ENCODE peak calls at places on chromosomes 5 and 9, in seven cellular contexts. One of them, this sample, is unnamed.

GRCh38 chr5:72314571-72315172 is 5.4 kb downstream of the MRPS27 start:
- DNase-seq in breast epithelium: no peak
- DNase-seq in uterus: no peak
- DNase-seq in body of pancreas: peak; percentile 67
- DNase-seq in stomach: peak; percentile 71
- DNase-seq in thyroid gland: peak; percentile 68
- DNase-seq in A549: peak; percentile 58
- DNase-seq in this sample: no peak

GRCh38 chr5:78757269-78758053 is 108.9 kb upstream of the LHFPL2 start:
- DNase-seq in breast epithelium: no peak
- DNase-seq in uterus: no peak
- DNase-seq in thyroid gland: no peak
- DNase-seq in A549: no peak
- DNase-seq in body of pancreas: no peak
- DNase-seq in stomach: no peak
- DNase-seq in this sample: no peak

GRCh38 chr9:124267271-124267807 is 9.6 kb downstream of the NEK6 start:
- DNase-seq in stomach: peak; percentile 91
- DNase-seq in breast epithelium: peak; percentile 91
- DNase-seq in uterus: no peak
- DNase-seq in thyroid gland: peak; percentile 86
- DNase-seq in body of pancreas: peak; percentile 79
- DNase-seq in A549: peak; percentile 56
- DNase-seq in this sample: peak; percentile 73

GRCh38 chr5:143471041-143471509 is 67.6 kb upstream of the NR3C1 start:
- DNase-seq in uterus: no peak
- DNase-seq in stomach: no peak
- DNase-seq in A549: no peak
- DNase-seq in thyroid gland: no peak
- DNase-seq in body of pancreas: no peak
- DNase-seq in breast epithelium: no peak
- DNase-seq in this sample: no peak

GRCh38 chr9:15480028-15480427 is 30.7 kb downstream of the PSIP1 start:
- DNase-seq in uterus: no peak
- DNase-seq in body of pancreas: no peak
- DNase-seq in A549: no peak
- DNase-seq in thyroid gland: no peak
- DNase-seq in breast epithelium: no peak
- DNase-seq in stomach: no peak
- DNase-seq in this sample: no peak

GRCh38 chr5:154947778-154948177 is 6.9 kb downstream of the MRPL22 start:
- DNase-seq in breast epithelium: no peak
- DNase-seq in thyroid gland: no peak
- DNase-seq in uterus: no peak
- DNase-seq in stomach: no peak
- DNase-seq in body of pancreas: no peak
- DNase-seq in A549: no peak
- DNase-seq in this sample: no peak

GRCh38 chr5:19837536-19838179 is 150.3 kb downstream of the CDH18 start:
- DNase-seq in A549: no peak
- DNase-seq in uterus: no peak
- DNase-seq in thyroid gland: no peak
- DNase-seq in stomach: no peak
- DNase-seq in body of pancreas: no peak
- DNase-seq in breast epithelium: no peak
- DNase-seq in this sample: no peak

GRCh38 chr5:169121631-169122420 is 179.1 kb downstream of the SLIT3 start:
- DNase-seq in breast epithelium: no peak
- DNase-seq in thyroid gland: no peak
- DNase-seq in stomach: no peak
- DNase-seq in A549: no peak
- DNase-seq in uterus: no peak
- DNase-seq in body of pancreas: no peak
- DNase-seq in this sample: no peak

GRCh38 chr5:97629281-97629680 is 446.2 kb upstream of the RIOK2 start:
- DNase-seq in uterus: no peak
- DNase-seq in A549: no peak
- DNase-seq in body of pancreas: no peak
- DNase-seq in thyroid gland: peak; percentile 1
- DNase-seq in breast epithelium: peak; percentile 82
- DNase-seq in stomach: no peak
- DNase-seq in this sample: no peak

GRCh38 chr5:37047947-37048346 is 171.4 kb downstream of the NIPBL start:
- DNase-seq in thyroid gland: no peak
- DNase-seq in breast epithelium: no peak
- DNase-seq in A549: no peak
- DNase-seq in uterus: no peak
- DNase-seq in stomach: no peak
- DNase-seq in body of pancreas: no peak
- DNase-seq in this sample: no peak

GRCh38 chr5:135460246-135461033 is 8.3 kb upstream of the TIFAB start:
- DNase-seq in thyroid gland: no peak
- DNase-seq in uterus: no peak
- DNase-seq in stomach: no peak
- DNase-seq in breast epithelium: no peak
- DNase-seq in A549: no peak
- DNase-seq in body of pancreas: no peak
- DNase-seq in this sample: no peak

GRCh38 chr5:145446412-145446811 is 388.7 kb downstream of the PRELID2 start:
- DNase-seq in breast epithelium: no peak
- DNase-seq in stomach: no peak
- DNase-seq in A549: no peak
- DNase-seq in body of pancreas: no peak
- DNase-seq in uterus: no peak
- DNase-seq in thyroid gland: no peak
- DNase-seq in this sample: no peak

GRCh38 chr9:27344776-27345175 is 47.8 kb upstream of the EQTN start:
- DNase-seq in A549: no peak
- DNase-seq in thyroid gland: no peak
- DNase-seq in stomach: no peak
- DNase-seq in uterus: no peak
- DNase-seq in breast epithelium: no peak
- DNase-seq in body of pancreas: no peak
- DNase-seq in this sample: no peak

GRCh38 chr9:78552802-78553201 is 255.9 kb downstream of the PSAT1 start:
- DNase-seq in stomach: no peak
- DNase-seq in breast epithelium: no peak
- DNase-seq in thyroid gland: peak; percentile 5
- DNase-seq in uterus: no peak
- DNase-seq in A549: no peak
- DNase-seq in body of pancreas: no peak
- DNase-seq in this sample: no peak

GRCh38 chr5:136149891-136150290 is 17.2 kb downstream of the SMAD5 start:
- DNase-seq in uterus: no peak
- DNase-seq in breast epithelium: no peak
- DNase-seq in A549: no peak
- DNase-seq in thyroid gland: no peak
- DNase-seq in stomach: no peak
- DNase-seq in body of pancreas: no peak
- DNase-seq in this sample: no peak

GRCh38 chr9:95508968-95509850 is 7.6 kb downstream of the PTCH1 start:
- DNase-seq in uterus: peak; percentile 89
- DNase-seq in stomach: peak; percentile 81
- DNase-seq in A549: peak; percentile 59
- DNase-seq in breast epithelium: peak; percentile 70
- DNase-seq in body of pancreas: peak; percentile 80
- DNase-seq in thyroid gland: peak; percentile 90
- DNase-seq in this sample: peak; percentile 85

GRCh38 chr9:95511232-95511951 is 5.4 kb downstream of the PTCH1 start:
- DNase-seq in A549: peak; percentile 28
- DNase-seq in stomach: peak; percentile 50
- DNase-seq in body of pancreas: peak; percentile 39
- DNase-seq in uterus: peak; percentile 71
- DNase-seq in breast epithelium: no peak
- DNase-seq in thyroid gland: peak; percentile 70
- DNase-seq in this sample: peak; percentile 67

GRCh38 chr9:95511952-95512750 is 4.6 kb downstream of the PTCH1 start:
- DNase-seq in uterus: no peak
- DNase-seq in A549: no peak
- DNase-seq in thyroid gland: no peak
- DNase-seq in breast epithelium: no peak
- DNase-seq in stomach: no peak
- DNase-seq in body of pancreas: no peak
- DNase-seq in this sample: no peak

GRCh38 chr9:95509851-95510529 is 6.8 kb downstream of the PTCH1 start:
- DNase-seq in breast epithelium: no peak
- DNase-seq in A549: no peak
- DNase-seq in body of pancreas: no peak
- DNase-seq in stomach: no peak
- DNase-seq in thyroid gland: peak; percentile 43
- DNase-seq in uterus: no peak
- DNase-seq in this sample: peak; percentile 36

GRCh38 chr9:95510610-95511231 is 6.0 kb downstream of the PTCH1 start:
- DNase-seq in breast epithelium: peak; percentile 91
- DNase-seq in stomach: peak; percentile 93
- DNase-seq in A549: peak; percentile 69
- DNase-seq in body of pancreas: peak; percentile 92
- DNase-seq in thyroid gland: peak; percentile 95
- DNase-seq in uterus: peak; percentile 89
- DNase-seq in this sample: peak; percentile 92
- TF ChIP-seq POLR2A in breast epithelium: no peak
- TF ChIP-seq POLR2A in stomach: no peak
- TF ChIP-seq POLR2A in A549: no peak
- TF ChIP-seq POLR2A in body of pancreas: no peak
- TF ChIP-seq POLR2A in thyroid gland: peak; percentile 91
- TF ChIP-seq POLR2A in uterus: peak; percentile 91
- TF ChIP-seq POLR2A in this sample: peak; percentile 31

DNA sequence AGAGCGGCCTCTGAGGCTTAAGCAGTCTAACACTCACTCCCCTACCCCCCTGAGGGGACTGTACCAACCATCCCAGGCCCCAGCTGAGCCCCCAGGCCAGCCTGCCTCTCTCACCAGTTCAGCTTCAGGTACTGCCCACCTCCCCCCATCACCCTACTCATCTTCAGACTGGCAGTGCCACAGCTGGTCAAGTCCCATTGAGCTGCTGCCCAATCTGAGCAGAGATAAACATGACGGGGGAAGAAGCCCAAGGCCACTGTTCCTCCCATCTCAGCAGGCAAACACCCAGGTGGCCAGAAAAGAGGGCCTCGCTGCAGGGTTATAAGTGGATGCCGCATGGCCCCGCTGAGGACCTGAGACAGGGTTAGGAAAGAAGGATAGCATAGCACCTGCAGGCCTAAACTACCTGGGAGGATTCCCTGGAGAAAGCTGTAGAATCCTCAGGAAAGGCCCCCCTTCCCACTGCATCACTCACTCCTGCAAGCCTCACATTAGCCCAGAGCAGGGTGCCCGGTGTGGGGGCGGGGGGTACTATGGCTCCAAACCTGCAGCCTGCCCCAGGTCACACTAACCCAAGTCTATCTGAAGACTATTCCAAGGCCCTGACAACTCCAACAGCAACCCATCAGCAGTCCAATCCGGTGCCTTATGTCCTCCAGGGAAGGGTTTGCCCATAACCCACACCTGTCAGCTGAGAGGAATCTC is 3.6 kb downstream of the B4GALT1 start:
- DNase-seq in breast epithelium: no peak
- DNase-seq in thyroid gland: no peak
- DNase-seq in body of pancreas: no peak
- DNase-seq in uterus: no peak
- DNase-seq in stomach: no peak
- DNase-seq in A549: no peak
- DNase-seq in this sample: no peak
- H3K4me1 ChIP-seq in breast epithelium: peaks cover 58% of the 10 kb centered on the region
- H3K4me1 ChIP-seq in thyroid gland: peaks cover 72% of the 10 kb centered on the region
- H3K4me1 ChIP-seq in body of pancreas: peaks cover 85% of the 10 kb centered on the region
- H3K4me1 ChIP-seq in uterus: peaks cover 44% of the 10 kb centered on the region
- H3K4me1 ChIP-seq in stomach: peaks cover 84% of the 10 kb centered on the region
- H3K4me1 ChIP-seq in A549: peaks cover 62% of the 10 kb centered on the region
- H3K4me1 ChIP-seq in this sample: peaks cover 84% of the 10 kb centered on the region

GRCh38 chr9:96856363-96857286 is 2.3 kb upstream of the ZNF782 start:
- DNase-seq in stomach: peak; percentile 69
- DNase-seq in A549: no peak
- DNase-seq in breast epithelium: no peak
- DNase-seq in thyroid gland: peak; percentile 71
- DNase-seq in uterus: no peak
- DNase-seq in body of pancreas: peak; percentile 81
- DNase-seq in this sample: peak; percentile 68

GRCh38 chr9:96854073-96854876 is at the start of gene ZNF782:
- DNase-seq in body of pancreas: peak; percentile 94
- DNase-seq in A549: peak; percentile 83
- DNase-seq in thyroid gland: peak; percentile 94
- DNase-seq in breast epithelium: peak; percentile 87
- DNase-seq in uterus: peak; percentile 92
- DNase-seq in stomach: peak; percentile 92
- DNase-seq in this sample: peak; percentile 94

GRCh38 chr9:96853711-96854072 is 622 bp downstream of the ZNF782 start:
- DNase-seq in stomach: no peak
- DNase-seq in breast epithelium: no peak
- DNase-seq in A549: no peak
- DNase-seq in body of pancreas: no peak
- DNase-seq in thyroid gland: no peak
- DNase-seq in uterus: no peak
- DNase-seq in this sample: no peak

GRCh38 chr9:96852676-96853075 is 1.6 kb downstream of the ZNF782 start:
- DNase-seq in stomach: no peak
- DNase-seq in body of pancreas: no peak
- DNase-seq in uterus: no peak
- DNase-seq in breast epithelium: no peak
- DNase-seq in thyroid gland: no peak
- DNase-seq in A549: no peak
- DNase-seq in this sample: no peak

DNA sequence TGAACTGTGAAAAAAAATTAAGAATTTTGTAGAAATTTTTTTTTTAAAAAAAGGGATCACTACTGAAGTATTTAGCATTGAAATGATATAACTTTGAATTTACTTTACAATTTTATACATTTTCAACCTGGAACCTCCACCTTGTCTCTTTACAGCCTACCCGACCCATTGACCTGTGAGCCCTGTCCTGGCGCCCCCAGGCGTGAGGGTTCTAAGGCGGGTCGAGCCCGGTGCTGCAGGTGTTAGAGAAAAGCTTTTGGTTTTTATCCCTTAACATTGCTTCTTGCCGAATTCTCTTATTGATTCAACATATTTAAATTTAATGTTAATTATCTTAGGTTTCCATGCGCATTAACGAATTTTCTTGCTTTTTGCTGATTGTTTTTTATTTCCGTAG is 561 bp upstream of the ZNF782 start:
- DNase-seq in A549: no peak
- DNase-seq in stomach: no peak
- DNase-seq in body of pancreas: no peak
- DNase-seq in uterus: no peak
- DNase-seq in breast epithelium: no peak
- DNase-seq in thyroid gland: no peak
- DNase-seq in this sample: no peak
- H3K27ac ChIP-seq in A549: peak overlapping the region; percentile 28
- H3K27ac ChIP-seq in stomach: no peak overlapping the region
- H3K27ac ChIP-seq in body of pancreas: no peak overlapping the region
- H3K27ac ChIP-seq in uterus: no peak overlapping the region
- H3K27ac ChIP-seq in breast epithelium: no peak overlapping the region
- H3K27ac ChIP-seq in thyroid gland: no peak overlapping the region
- H3K27ac ChIP-seq in this sample: no peak overlapping the region

DNA sequence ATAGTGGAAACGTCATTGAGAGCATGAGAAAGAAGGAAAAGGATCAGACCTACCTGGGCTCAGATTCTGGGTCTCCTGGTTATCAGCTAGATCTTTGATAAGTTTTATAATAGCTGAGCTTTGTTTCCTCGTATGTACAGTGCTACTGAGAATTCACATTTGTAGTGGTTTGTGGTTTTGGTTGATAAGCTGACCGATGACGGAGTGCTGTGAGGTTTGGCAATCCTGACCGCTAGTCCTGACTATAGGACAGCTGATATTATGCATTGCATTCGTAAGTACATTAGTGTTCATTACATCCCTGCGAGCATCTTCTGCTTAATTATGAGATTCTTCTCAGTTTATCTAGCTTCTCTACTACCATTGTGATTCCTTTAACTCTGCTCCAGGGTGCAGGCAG is 190.7 kb upstream of the SLC27A6 start:
- DNase-seq in A549: no peak
- DNase-seq in body of pancreas: no peak
- DNase-seq in breast epithelium: no peak
- DNase-seq in thyroid gland: no peak
- DNase-seq in uterus: no peak
- DNase-seq in stomach: peak; percentile 31
- DNase-seq in this sample: no peak
- TF ChIP-seq POLR2A in A549: no peak
- TF ChIP-seq POLR2A in body of pancreas: no peak
- TF ChIP-seq POLR2A in breast epithelium: no peak
- TF ChIP-seq POLR2A in thyroid gland: no peak
- TF ChIP-seq POLR2A in uterus: no peak
- TF ChIP-seq POLR2A in stomach: no peak
- TF ChIP-seq POLR2A in this sample: no peak

This sample was measured in transverse colon.